ENCODE peak calls at places on chromosomes 3 and 15, in four cellular contexts. One of them, this sample, is unnamed.
A peak's percentile ranks its signal among the peaks of the same experiment; 100 is the strongest.

GRCh38 chr3:85007195-85008094 is 48.7 kb downstream of the CADM2 start:
- DNase-seq in fibroblast of the conjunctiva: no peak
- DNase-seq in ELF-1: no peak
- DNase-seq in A172: no peak
- DNase-seq in this sample: no peak

GRCh38 chr15:100114526-100114925 is 227.2 kb downstream of the ADAMTS17 start:
- DNase-seq in ELF-1: peak; percentile 85
- DNase-seq in fibroblast of the conjunctiva: no peak
- DNase-seq in A172: peak; percentile 77
- DNase-seq in this sample: no peak

GRCh38 chr15:25764980-25765735 is 98.0 kb downstream of the ATP10A start:
- DNase-seq in A172: no peak
- DNase-seq in ELF-1: no peak
- DNase-seq in fibroblast of the conjunctiva: no peak
- DNase-seq in this sample: no peak

GRCh38 chr3:4821975-4822374 is 157.3 kb upstream of the BHLHE40 start:
- DNase-seq in fibroblast of the conjunctiva: no peak
- DNase-seq in ELF-1: no peak
- DNase-seq in A172: no peak
- DNase-seq in this sample: no peak

GRCh38 chr15:91890614-91891013 is 37.1 kb downstream of the SLCO3A1 start:
- DNase-seq in ELF-1: peak; percentile 22
- DNase-seq in A172: peak; percentile 76
- DNase-seq in fibroblast of the conjunctiva: no peak
- DNase-seq in this sample: peak; percentile 32

GRCh38 chr15:85500729-85501128 is 120.3 kb downstream of the AKAP13 start:
- DNase-seq in fibroblast of the conjunctiva: no peak
- DNase-seq in ELF-1: peak; percentile 37
- DNase-seq in A172: no peak
- DNase-seq in this sample: no peak

GRCh38 chr15:40449275-40449674 is 8.5 kb downstream of the BAHD1 start:
- DNase-seq in A172: peak; percentile 53
- DNase-seq in ELF-1: peak; percentile 21
- DNase-seq in fibroblast of the conjunctiva: no peak
- DNase-seq in this sample: no peak

GRCh38 chr15:52068004-52068403 is 44.6 kb downstream of the BCL2L10 start:
- DNase-seq in fibroblast of the conjunctiva: no peak
- DNase-seq in ELF-1: no peak
- DNase-seq in A172: no peak
- DNase-seq in this sample: no peak

GRCh38 chr3:23816721-23817120 is 11.0 kb downstream of the UBE2E1 start:
- DNase-seq in A172: no peak
- DNase-seq in fibroblast of the conjunctiva: no peak
- DNase-seq in ELF-1: no peak
- DNase-seq in this sample: no peak

GRCh38 chr3:69699183-69699582 is 40.1 kb upstream of the MITF start:
- DNase-seq in ELF-1: no peak
- DNase-seq in fibroblast of the conjunctiva: no peak
- DNase-seq in A172: peak; percentile 4
- DNase-seq in this sample: no peak

GRCh38 chr15:63176302-63176701 is 13.1 kb upstream of the RAB8B start:
- DNase-seq in A172: peak; percentile 44
- DNase-seq in fibroblast of the conjunctiva: no peak
- DNase-seq in ELF-1: no peak
- DNase-seq in this sample: no peak

GRCh38 chr15:40367673-40368611 is 9.9 kb downstream of the DISP2 start:
- DNase-seq in A172: no peak
- DNase-seq in ELF-1: peak; percentile 96
- DNase-seq in fibroblast of the conjunctiva: peak; percentile 83
- DNase-seq in this sample: peak; percentile 81

GRCh38 chr3:120524171-120524923 is 71.8 kb upstream of the NDUFB4 start:
- DNase-seq in A172: peak; percentile 54
- DNase-seq in ELF-1: no peak
- DNase-seq in fibroblast of the conjunctiva: peak; percentile 14
- DNase-seq in this sample: no peak